ENCODE peak calls at places on chromosomes 2 and 18, in eight cellular contexts. E is lower leg skin, N is fibroblast of pulmonary artery, J is natural killer cell, X is omental fat pad, G is PC-9, S is H9, V is bronchial epithelial cell. T is an unnamed sample.
A peak's percentile ranks its signal among the peaks of the same experiment; 100 is the strongest.

GRCh38 chr2:102141915-102142828 is at the start of gene IL1R1:
- DNase-seq in X (no peak), E (peak; percentile 75), G (peak; percentile 56), N (peak; percentile 76), S (peak; percentile 57), V (peak; percentile 55), J (no peak), T (peak; percentile 43)

GRCh38 chr2:105455488-105455991 is 56.7 kb upstream of the FHL2 start:
- DNase-seq in G (peak; percentile 100), J (no peak), E (peak; percentile 50), V (peak; percentile 98), X (no peak), S (no peak), N (peak; percentile 88), T (no peak)

GRCh38 chr18:22221350-22221749 is 52.0 kb downstream of the GATA6 start:
- DNase-seq in J (no peak), G (no peak), N (no peak), S (no peak), V (no peak), E (no peak), X (no peak), T (no peak)

GRCh38 chr2:63891488-63892030 is 49.9 kb downstream of the UGP2 start:
- DNase-seq in X (no peak), G (no peak), E (no peak), V (no peak), J (no peak), S (no peak), N (no peak), T (no peak)

GRCh38 chr2:118847447-118848172 is at the start of gene EN1:
- DNase-seq in E (peak; percentile 82), J (no peak), N (peak; percentile 48), X (no peak), S (peak; percentile 90), G (no peak), V (no peak), T (no peak)

GRCh38 chr2:33583194-33583938 is 15.7 kb downstream of the FAM98A start:
- DNase-seq in G (peak; percentile 34), X (no peak), J (no peak), N (peak; percentile 65), V (peak; percentile 13), S (no peak), E (no peak), T (no peak)

GRCh38 chr18:42883177-42883576 is 232.3 kb downstream of the RIT2 start:
- DNase-seq in S (no peak), N (no peak), X (no peak), E (no peak), V (no peak), G (no peak), J (no peak), T (no peak)

GRCh38 chr18:5653802-5654201 is 110.0 kb upstream of the EPB41L3 start:
- DNase-seq in E (no peak), J (no peak), N (no peak), X (no peak), S (no peak), V (no peak), G (no peak), T (no peak)

GRCh38 chr2:201827621-201828020 is 21.3 kb downstream of the CDK15 start:
- DNase-seq in X (no peak), E (no peak), G (no peak), N (no peak), S (no peak), V (peak; percentile 80), J (no peak), T (no peak)

DNA sequence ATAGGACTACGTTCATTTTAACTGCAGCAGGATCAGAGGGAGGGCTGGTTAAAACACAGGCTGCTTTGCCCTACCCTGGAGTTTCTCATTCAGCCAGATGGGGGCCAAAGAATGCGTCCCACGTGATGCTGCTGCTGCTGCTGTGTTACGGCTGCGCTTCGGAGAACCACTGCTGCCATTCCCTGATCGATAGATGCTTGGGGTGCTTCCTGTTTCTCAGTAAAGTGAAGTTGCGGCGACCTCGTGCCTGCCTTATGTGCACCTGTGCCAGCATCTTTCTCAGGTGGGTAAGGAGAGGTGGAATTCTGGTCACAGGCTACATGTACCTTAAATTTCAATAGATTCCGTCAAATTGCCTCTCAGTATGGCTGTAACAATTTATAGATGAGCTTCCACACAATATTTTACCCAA is 24.7 kb upstream of the TOGARAM2 start:
- DNase-seq in S (peak; percentile 89), G (no peak), E (no peak), X (no peak), V (no peak), J (no peak), N (peak; percentile 58), T (peak; percentile 38)
- TF ChIP-seq CTCF in S (peak; percentile 46), G (no peak), E (no peak), X (no peak), V (peak; percentile 14), J (no peak), N (peak; percentile 43), T (peak; percentile 60)

DNA sequence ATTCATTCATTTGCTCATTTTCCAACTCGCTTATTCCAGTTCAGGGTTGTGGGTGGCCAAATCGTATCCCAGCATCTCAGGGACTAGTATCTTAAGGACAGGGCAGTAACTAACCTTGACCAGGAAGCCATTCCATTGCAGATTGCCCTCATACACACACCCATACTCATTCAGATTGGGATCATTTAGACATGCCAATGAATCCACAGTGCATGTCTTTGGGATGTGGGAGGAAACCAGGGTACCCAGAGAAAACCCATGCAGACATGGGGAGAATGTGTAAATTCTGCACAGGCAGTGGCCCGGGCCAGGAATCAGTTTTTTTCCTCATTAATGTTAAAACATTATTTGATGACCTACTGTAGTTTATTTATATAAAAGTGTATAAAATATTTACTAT is 150.7 kb downstream of the USP34 start:
- DNase-seq in S (no peak), V (no peak), E (no peak), X (no peak), G (no peak), J (no peak), N (no peak), T (no peak)
- TF ChIP-seq CTCF in S (no peak), V (no peak), E (no peak), X (no peak), G (no peak), J (no peak), N (no peak), T (no peak)

GRCh38 chr2:241595600-241596140 is 37.1 kb downstream of the BOK start:
- DNase-seq in X (no peak), G (no peak), J (no peak), S (peak; percentile 79), E (no peak), V (no peak), N (no peak), T (no peak)

GRCh38 chr2:241597561-241597960 is 39.0 kb downstream of the BOK start:
- DNase-seq in V (no peak), E (no peak), N (no peak), S (no peak), G (no peak), X (no peak), J (no peak), T (no peak)

GRCh38 chr2:241598061-241598460 is 38.9 kb downstream of the THAP4 start:
- DNase-seq in V (no peak), G (no peak), E (no peak), J (no peak), N (no peak), X (no peak), S (no peak), T (no peak)

GRCh38 chr2:241601841-241602240 is 35.1 kb downstream of the THAP4 start:
- DNase-seq in J (no peak), G (no peak), V (no peak), N (no peak), S (no peak), X (no peak), E (no peak), T (no peak)

DNA sequence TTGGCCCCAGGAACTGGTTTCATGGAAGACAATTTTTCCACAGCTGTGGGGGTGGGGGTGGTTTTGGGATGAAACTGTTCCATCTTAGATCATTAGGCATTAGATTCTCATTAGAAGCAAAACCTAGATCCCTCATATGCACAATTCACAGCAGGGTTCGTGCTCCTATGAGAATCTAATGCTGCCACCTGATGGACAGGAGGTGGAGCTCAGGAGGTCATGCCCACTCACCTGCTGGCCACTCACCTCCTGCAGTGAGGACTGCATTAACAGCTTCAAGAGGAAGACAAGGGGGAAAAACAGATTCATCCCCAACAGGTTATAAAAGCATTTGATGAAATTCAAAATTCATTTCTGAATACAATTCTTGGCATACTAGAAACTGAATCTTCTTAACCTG is 38.5 kb downstream of the THAP4 start:
- DNase-seq in V (peak; percentile 30), E (no peak), N (peak; percentile 18), J (no peak), X (no peak), S (no peak), G (peak; percentile 48), T (no peak)
- TF ChIP-seq CTCF in V (peak; percentile 34), E (no peak), N (peak; percentile 19), J (no peak), X (no peak), S (peak; percentile 43), G (peak; percentile 61), T (peak; percentile 48)

GRCh38 chr2:222978850-222979249 is 73.1 kb upstream of the KCNE4 start:
- DNase-seq in E (no peak), V (no peak), J (no peak), N (no peak), S (no peak), G (no peak), X (no peak), T (no peak)

GRCh38 chr2:222982909-222983265 is 69.1 kb upstream of the KCNE4 start:
- DNase-seq in E (no peak), X (no peak), G (no peak), S (no peak), V (no peak), N (no peak), J (no peak), T (no peak)

GRCh38 chr2:222979484-222979883 is 72.5 kb upstream of the KCNE4 start:
- DNase-seq in S (no peak), N (no peak), G (no peak), J (no peak), E (no peak), X (no peak), V (no peak), T (no peak)

GRCh38 chr2:222977121-222977520 is 74.9 kb upstream of the KCNE4 start:
- DNase-seq in E (no peak), V (no peak), S (no peak), N (no peak), G (no peak), X (no peak), J (no peak), T (no peak)

DNA sequence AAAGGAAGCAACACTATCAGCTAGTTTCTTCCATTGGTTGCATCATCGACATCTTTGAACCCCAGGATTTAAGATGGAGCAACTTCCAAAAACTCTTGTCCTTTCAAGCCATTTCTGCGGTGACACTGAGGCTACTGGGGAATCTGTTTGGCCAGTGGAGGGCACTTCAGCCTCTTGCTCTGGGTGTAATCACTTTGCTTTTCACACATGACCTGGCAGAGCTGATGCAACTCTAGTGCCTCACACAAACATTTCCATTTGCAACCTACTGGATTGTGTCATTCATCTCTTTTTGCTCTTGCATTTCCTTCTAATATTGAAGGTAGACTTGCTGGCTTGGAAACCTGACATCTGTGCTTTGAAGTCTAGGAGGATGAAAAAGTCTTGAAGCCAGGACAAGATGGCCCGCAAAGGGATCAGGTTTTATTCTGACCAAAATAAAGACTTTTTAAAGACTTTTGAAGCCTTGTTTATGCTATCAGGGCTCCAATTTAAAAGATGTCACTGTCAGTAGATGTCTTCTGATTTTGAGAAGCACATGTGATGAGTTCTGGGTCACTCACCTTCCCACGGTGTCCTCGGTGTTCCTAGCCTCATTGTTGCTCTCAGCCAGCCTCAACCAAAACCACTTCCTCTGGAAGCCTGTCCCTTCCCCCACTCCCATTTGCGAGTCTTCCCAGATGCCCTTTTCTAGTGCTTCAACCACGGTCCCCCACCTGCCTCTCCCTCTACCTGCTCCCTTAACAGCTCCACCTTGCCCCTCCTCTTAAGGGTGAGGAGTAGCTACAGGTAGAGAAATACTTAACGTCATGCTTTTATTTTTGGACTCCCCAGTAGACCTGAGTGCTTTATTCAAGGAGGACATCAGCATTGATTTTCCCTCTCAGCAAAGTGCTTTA is 69.7 kb upstream of the KCNE4 start:
- DNase-seq in V (peak; percentile 70), E (peak; percentile 60), G (peak; percentile 90), J (no peak), N (peak; percentile 86), X (no peak), S (peak; percentile 62), T (no peak)
- TF ChIP-seq CTCF in V (peak; percentile 72), E (no peak), G (peak; percentile 79), J (no peak), N (peak; percentile 69), X (no peak), S (peak; percentile 64), T (peak; percentile 32)

T was measured in progenitor cell of endocrine pancreas.